ENCODE peak calls at places on chromosomes 16 and 17, in seven cellular contexts. One of them, this sample, is unnamed.
A peak's percentile ranks its signal among the peaks of the same experiment; 100 is the strongest.

GRCh38 chr17:31378638-31379037 is 12.8 kb upstream of the RAB11FIP4 start:
- DNase-seq in transverse colon: no peak
- DNase-seq in prostate gland: no peak
- DNase-seq in GM12891: no peak
- DNase-seq in HCT116: no peak
- DNase-seq in body of pancreas: no peak
- DNase-seq in upper lobe of left lung: no peak
- DNase-seq in this sample: no peak

GRCh38 chr17:57892146-57892819 is 42.4 kb upstream of the MRPS23 start:
- DNase-seq in transverse colon: peak; percentile 91
- DNase-seq in prostate gland: peak; percentile 79
- DNase-seq in GM12891: peak; percentile 80
- DNase-seq in HCT116: peak; percentile 81
- DNase-seq in body of pancreas: peak; percentile 93
- DNase-seq in upper lobe of left lung: peak; percentile 95
- DNase-seq in this sample: peak; percentile 95

GRCh38 chr16:68685685-68686478 is 40.8 kb downstream of the CDH3 start:
- DNase-seq in transverse colon: no peak
- DNase-seq in prostate gland: no peak
- DNase-seq in GM12891: no peak
- DNase-seq in HCT116: no peak
- DNase-seq in body of pancreas: no peak
- DNase-seq in upper lobe of left lung: no peak
- DNase-seq in this sample: no peak

GRCh38 chr17:83174859-83175550 is 95.6 kb downstream of the METRNL start:
- DNase-seq in transverse colon: no peak
- DNase-seq in prostate gland: no peak
- DNase-seq in GM12891: no peak
- DNase-seq in HCT116: no peak
- DNase-seq in body of pancreas: peak; percentile 1
- DNase-seq in upper lobe of left lung: no peak
- DNase-seq in this sample: no peak

GRCh38 chr16:88923926-88924833 is 52.8 kb downstream of the CBFA2T3 start:
- DNase-seq in transverse colon: no peak
- DNase-seq in prostate gland: no peak
- DNase-seq in GM12891: no peak
- DNase-seq in HCT116: no peak
- DNase-seq in body of pancreas: peak; percentile 93
- DNase-seq in upper lobe of left lung: peak; percentile 79
- DNase-seq in this sample: no peak

GRCh38 chr16:49489686-49490320 is 116.2 kb downstream of the C16orf78 start:
- DNase-seq in transverse colon: peak; percentile 7
- DNase-seq in prostate gland: no peak
- DNase-seq in GM12891: no peak
- DNase-seq in HCT116: no peak
- DNase-seq in body of pancreas: no peak
- DNase-seq in upper lobe of left lung: no peak
- DNase-seq in this sample: no peak

GRCh38 chr16:56869513-56870270 is 4.7 kb downstream of the SLC12A3 start:
- DNase-seq in transverse colon: peak; percentile 24
- DNase-seq in prostate gland: no peak
- DNase-seq in GM12891: no peak
- DNase-seq in HCT116: peak; percentile 34
- DNase-seq in body of pancreas: no peak
- DNase-seq in upper lobe of left lung: peak; percentile 72
- DNase-seq in this sample: peak; percentile 62

GRCh38 chr17:66712453-66712852 is 122.5 kb upstream of the CACNG5 start:
- DNase-seq in transverse colon: no peak
- DNase-seq in prostate gland: no peak
- DNase-seq in GM12891: no peak
- DNase-seq in HCT116: no peak
- DNase-seq in body of pancreas: no peak
- DNase-seq in upper lobe of left lung: no peak
- DNase-seq in this sample: no peak

GRCh38 chr16:80948886-80949502 is 57.7 kb downstream of the CMC2 start:
- DNase-seq in transverse colon: peak; percentile 28
- DNase-seq in prostate gland: no peak
- DNase-seq in GM12891: peak; percentile 35
- DNase-seq in HCT116: peak; percentile 31
- DNase-seq in body of pancreas: peak; percentile 34
- DNase-seq in upper lobe of left lung: no peak
- DNase-seq in this sample: peak; percentile 27

GRCh38 chr17:62916684-62917571 is 49.1 kb upstream of the TANC2 start:
- DNase-seq in transverse colon: no peak
- DNase-seq in prostate gland: no peak
- DNase-seq in GM12891: no peak
- DNase-seq in HCT116: no peak
- DNase-seq in body of pancreas: no peak
- DNase-seq in upper lobe of left lung: no peak
- DNase-seq in this sample: no peak

GRCh38 chr17:63646492-63646815 is 24.2 kb downstream of the MAP3K3 start:
- DNase-seq in transverse colon: no peak
- DNase-seq in prostate gland: no peak
- DNase-seq in GM12891: peak; percentile 26
- DNase-seq in HCT116: no peak
- DNase-seq in body of pancreas: no peak
- DNase-seq in upper lobe of left lung: no peak
- DNase-seq in this sample: no peak

GRCh38 chr17:60468371-60468770 is 46.1 kb downstream of the CHCT1 start:
- DNase-seq in transverse colon: no peak
- DNase-seq in prostate gland: no peak
- DNase-seq in GM12891: no peak
- DNase-seq in HCT116: no peak
- DNase-seq in body of pancreas: no peak
- DNase-seq in upper lobe of left lung: no peak
- DNase-seq in this sample: no peak

GRCh38 chr17:27384721-27385120 is 71.5 kb upstream of the KSR1 start:
- DNase-seq in transverse colon: no peak
- DNase-seq in prostate gland: no peak
- DNase-seq in GM12891: no peak
- DNase-seq in HCT116: no peak
- DNase-seq in body of pancreas: no peak
- DNase-seq in upper lobe of left lung: no peak
- DNase-seq in this sample: no peak

GRCh38 chr17:18191071-18191667 is 7.5 kb downstream of the ALKBH5 start:
- DNase-seq in transverse colon: no peak
- DNase-seq in prostate gland: no peak
- DNase-seq in GM12891: no peak
- DNase-seq in HCT116: no peak
- DNase-seq in body of pancreas: peak; percentile 76
- DNase-seq in upper lobe of left lung: no peak
- DNase-seq in this sample: no peak

GRCh38 chr17:50190278-50191069 is 11.0 kb downstream of the COL1A1 start:
- DNase-seq in transverse colon: no peak
- DNase-seq in prostate gland: no peak
- DNase-seq in GM12891: no peak
- DNase-seq in HCT116: no peak
- DNase-seq in body of pancreas: no peak
- DNase-seq in upper lobe of left lung: peak; percentile 54
- DNase-seq in this sample: no peak

GRCh38 chr17:50192873-50193274 is 8.6 kb downstream of the COL1A1 start:
- DNase-seq in transverse colon: no peak
- DNase-seq in prostate gland: no peak
- DNase-seq in GM12891: no peak
- DNase-seq in HCT116: no peak
- DNase-seq in body of pancreas: no peak
- DNase-seq in upper lobe of left lung: no peak
- DNase-seq in this sample: no peak

GRCh38 chr17:50192116-50192872 is 9.1 kb downstream of the COL1A1 start:
- DNase-seq in transverse colon: no peak
- DNase-seq in prostate gland: no peak
- DNase-seq in GM12891: no peak
- DNase-seq in HCT116: no peak
- DNase-seq in body of pancreas: no peak
- DNase-seq in upper lobe of left lung: no peak
- DNase-seq in this sample: no peak

GRCh38 chr17:50189396-50190277 is 11.8 kb downstream of the COL1A1 start:
- DNase-seq in transverse colon: no peak
- DNase-seq in prostate gland: no peak
- DNase-seq in GM12891: no peak
- DNase-seq in HCT116: no peak
- DNase-seq in body of pancreas: no peak
- DNase-seq in upper lobe of left lung: peak; percentile 70
- DNase-seq in this sample: no peak

DNA sequence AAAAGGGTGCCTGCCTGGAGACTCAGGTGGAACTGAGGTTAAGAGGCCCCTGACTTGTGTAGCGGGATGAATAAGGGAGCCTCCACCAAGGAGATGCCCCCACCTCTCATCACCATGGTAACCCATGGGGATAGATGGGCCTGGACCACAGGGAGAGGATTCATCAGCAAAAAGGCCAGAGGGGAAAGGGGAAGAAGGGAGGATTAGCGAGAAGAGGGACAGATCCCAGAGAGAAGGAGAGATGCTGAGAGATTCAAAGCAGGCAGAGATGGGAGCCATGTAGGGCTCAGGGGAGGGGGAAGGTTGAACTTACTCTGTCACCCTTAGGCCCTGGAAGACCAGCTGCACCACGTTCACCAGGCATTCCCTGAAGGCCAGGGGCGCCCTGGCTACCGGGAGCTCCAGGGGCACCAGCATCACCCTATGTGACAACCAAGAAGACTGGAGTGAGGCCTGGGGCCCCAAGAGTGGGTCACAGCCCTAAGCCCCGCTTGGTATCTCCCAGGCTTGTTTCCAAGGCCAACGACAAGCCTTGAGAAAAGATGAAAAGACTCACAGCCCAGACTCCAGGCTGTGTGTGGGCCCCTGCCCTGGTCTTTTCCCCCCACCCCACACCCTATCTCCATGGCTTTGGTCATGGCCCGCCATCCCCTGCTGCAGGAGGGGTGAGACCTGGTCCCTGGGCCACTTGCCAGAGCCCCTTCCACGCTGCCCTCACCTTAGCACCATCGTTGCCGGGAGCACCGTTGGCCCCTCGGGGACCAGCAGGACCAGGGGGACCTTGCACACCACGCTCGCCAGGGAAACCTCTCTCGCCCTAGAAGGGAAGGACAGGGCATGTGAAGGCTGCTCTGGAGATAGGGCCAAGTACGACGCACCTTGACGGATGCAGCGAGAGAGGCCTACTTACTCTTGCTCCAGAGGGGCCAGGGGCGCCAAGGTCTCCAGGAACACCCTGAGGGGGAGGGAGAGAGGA is 10.1 kb downstream of the COL1A1 start:
- DNase-seq in transverse colon: no peak
- DNase-seq in prostate gland: no peak
- DNase-seq in GM12891: no peak
- DNase-seq in HCT116: no peak
- DNase-seq in body of pancreas: no peak
- DNase-seq in upper lobe of left lung: peak; percentile 45
- DNase-seq in this sample: no peak
- TF ChIP-seq POLR2A in transverse colon: no peak
- TF ChIP-seq POLR2A in prostate gland: no peak
- TF ChIP-seq POLR2A in GM12891: no peak
- TF ChIP-seq POLR2A in HCT116: no peak
- TF ChIP-seq POLR2A in body of pancreas: no peak
- TF ChIP-seq POLR2A in upper lobe of left lung: no peak
- TF ChIP-seq POLR2A in this sample: no peak

DNA sequence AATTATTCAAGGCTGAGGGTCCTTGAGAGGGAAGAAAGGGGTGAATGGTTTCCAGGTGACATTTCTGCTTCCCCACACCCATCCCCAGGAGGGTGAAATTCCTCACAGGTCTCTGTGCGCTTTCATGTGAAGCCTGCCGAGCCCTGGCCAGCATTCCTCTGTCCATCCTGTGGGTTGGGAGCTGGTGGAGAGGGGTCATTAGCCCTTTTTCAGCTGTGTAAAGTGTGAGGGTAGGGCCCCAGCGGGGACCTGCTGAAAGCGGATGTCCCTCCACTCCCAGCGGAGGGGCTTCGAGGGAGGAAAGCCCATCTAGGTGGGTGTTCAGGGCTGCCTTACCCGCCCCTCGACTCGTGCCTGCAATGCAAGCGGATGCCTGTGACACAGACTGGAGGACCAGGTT is 53.3 kb upstream of the DLX4 start:
- DNase-seq in transverse colon: no peak
- DNase-seq in prostate gland: no peak
- DNase-seq in GM12891: no peak
- DNase-seq in HCT116: no peak
- DNase-seq in body of pancreas: no peak
- DNase-seq in upper lobe of left lung: no peak
- DNase-seq in this sample: no peak
- TF ChIP-seq POLR2A in transverse colon: no peak
- TF ChIP-seq POLR2A in prostate gland: no peak
- TF ChIP-seq POLR2A in GM12891: no peak
- TF ChIP-seq POLR2A in HCT116: no peak
- TF ChIP-seq POLR2A in body of pancreas: no peak
- TF ChIP-seq POLR2A in upper lobe of left lung: no peak
- TF ChIP-seq POLR2A in this sample: no peak

GRCh38 chr16:62642677-62643076 is 606.4 kb upstream of the CDH8 start:
- DNase-seq in transverse colon: no peak
- DNase-seq in prostate gland: no peak
- DNase-seq in GM12891: no peak
- DNase-seq in HCT116: no peak
- DNase-seq in body of pancreas: no peak
- DNase-seq in upper lobe of left lung: no peak
- DNase-seq in this sample: no peak

GRCh38 chr16:62644030-62644812 is 608.0 kb upstream of the CDH8 start:
- DNase-seq in transverse colon: no peak
- DNase-seq in prostate gland: no peak
- DNase-seq in GM12891: no peak
- DNase-seq in HCT116: no peak
- DNase-seq in body of pancreas: no peak
- DNase-seq in upper lobe of left lung: no peak
- DNase-seq in this sample: no peak

GRCh38 chr16:62638324-62638911 is 602.2 kb upstream of the CDH8 start:
- DNase-seq in transverse colon: no peak
- DNase-seq in prostate gland: no peak
- DNase-seq in GM12891: no peak
- DNase-seq in HCT116: no peak
- DNase-seq in body of pancreas: no peak
- DNase-seq in upper lobe of left lung: no peak
- DNase-seq in this sample: no peak

GRCh38 chr16:62639890-62640289 is 603.7 kb upstream of the CDH8 start:
- DNase-seq in transverse colon: no peak
- DNase-seq in prostate gland: no peak
- DNase-seq in GM12891: no peak
- DNase-seq in HCT116: no peak
- DNase-seq in body of pancreas: no peak
- DNase-seq in upper lobe of left lung: no peak
- DNase-seq in this sample: no peak

GRCh38 chr16:62638964-62639861 is 603.0 kb upstream of the CDH8 start:
- DNase-seq in transverse colon: no peak
- DNase-seq in prostate gland: no peak
- DNase-seq in GM12891: no peak
- DNase-seq in HCT116: no peak
- DNase-seq in body of pancreas: no peak
- DNase-seq in upper lobe of left lung: no peak
- DNase-seq in this sample: no peak
- TF ChIP-seq POLR2A in transverse colon: no peak
- TF ChIP-seq POLR2A in prostate gland: no peak
- TF ChIP-seq POLR2A in GM12891: no peak
- TF ChIP-seq POLR2A in HCT116: no peak
- TF ChIP-seq POLR2A in body of pancreas: no peak
- TF ChIP-seq POLR2A in upper lobe of left lung: no peak
- TF ChIP-seq POLR2A in this sample: no peak

DNA sequence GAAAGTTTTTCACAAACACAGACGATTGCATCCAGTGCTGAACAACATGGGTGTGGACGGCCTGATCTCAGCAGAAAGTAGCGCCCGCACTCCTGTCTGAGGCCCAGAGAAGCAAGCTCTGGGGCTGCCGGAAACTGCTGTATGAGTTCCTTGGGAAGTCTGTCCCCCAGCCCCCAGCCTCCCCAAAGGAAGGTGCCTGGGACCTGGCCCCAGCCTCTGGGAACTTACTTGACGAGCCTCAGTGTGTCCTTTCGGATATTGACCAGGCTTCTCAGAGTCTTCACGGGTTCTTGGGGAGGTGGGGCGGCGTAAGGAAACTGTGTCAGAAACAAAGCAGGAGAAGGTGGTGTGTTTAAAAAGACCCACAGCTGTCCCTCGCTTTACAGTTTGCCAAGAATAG is 32.4 kb upstream of the FOXJ1 start:
- DNase-seq in transverse colon: no peak
- DNase-seq in prostate gland: no peak
- DNase-seq in GM12891: no peak
- DNase-seq in HCT116: no peak
- DNase-seq in body of pancreas: no peak
- DNase-seq in upper lobe of left lung: no peak
- DNase-seq in this sample: no peak
- TF ChIP-seq POLR2A in transverse colon: no peak
- TF ChIP-seq POLR2A in prostate gland: no peak
- TF ChIP-seq POLR2A in GM12891: no peak
- TF ChIP-seq POLR2A in HCT116: no peak
- TF ChIP-seq POLR2A in body of pancreas: no peak
- TF ChIP-seq POLR2A in upper lobe of left lung: no peak
- TF ChIP-seq POLR2A in this sample: no peak

This sample was measured in H54.